ENCODE peak calls at places on chromosomes 16 and 17, in four cellular contexts. W is GM12878, T is IMR-90, F is H9. X is an unnamed sample.

GRCh38 chr17:19019041-19019941 is 14.7 kb upstream of the FAM83G start:
- DNase-seq in F (no peak), T (no peak), W (no peak), X (no peak)

GRCh38 chr16:82034981-82035612 is at the start of gene HSD17B2:
- DNase-seq in T (peak; percentile 7), W (no peak), F (no peak), X (no peak)

GRCh38 chr17:81686614-81687013 is 2.8 kb downstream of the HGS start:
- DNase-seq in F (no peak), W (no peak), T (no peak), X (no peak)

GRCh38 chr16:2929693-2930092 is 18.0 kb downstream of the FLYWCH1 start:
- DNase-seq in F (no peak), T (no peak), W (no peak), X (no peak)

GRCh38 chr17:17088104-17088485 is 45.8 kb downstream of the MPRIP start:
- DNase-seq in T (no peak), F (no peak), W (no peak), X (no peak)

GRCh38 chr16:88432753-88433152 is 20.3 kb upstream of the ZFPM1 start:
- DNase-seq in T (no peak), W (no peak), F (no peak), X (no peak)

GRCh38 chr16:4909825-4910224 is 27.1 kb downstream of the PPL start:
- DNase-seq in W (no peak), F (no peak), T (no peak), X (no peak)

GRCh38 chr16:51427081-51427480 is 276.0 kb upstream of the SALL1 start:
- DNase-seq in W (no peak), F (no peak), T (no peak), X (no peak)

GRCh38 chr16:58337090-58337444 is 42.2 kb upstream of the PRSS54 start:
- DNase-seq in W (no peak), F (peak; percentile 31), T (no peak), X (no peak)

GRCh38 chr17:81342700-81343070 is 47.6 kb upstream of the SLC38A10 start:
- DNase-seq in T (no peak), F (peak; percentile 70), W (no peak), X (no peak)

GRCh38 chr16:57538235-57538711 is 1.9 kb upstream of the CCDC102A start:
- DNase-seq in W (no peak), T (no peak), F (no peak), X (no peak)

GRCh38 chr17:39716073-39716818 is 14.1 kb downstream of the MIEN1 start:
- DNase-seq in W (no peak), T (no peak), F (no peak), X (no peak)
- H3K27ac ChIP-seq in W (no peak overlapping the region), T (no peak overlapping the region), F (no peak overlapping the region), X (peak overlapping the region; percentile 46)

DNA sequence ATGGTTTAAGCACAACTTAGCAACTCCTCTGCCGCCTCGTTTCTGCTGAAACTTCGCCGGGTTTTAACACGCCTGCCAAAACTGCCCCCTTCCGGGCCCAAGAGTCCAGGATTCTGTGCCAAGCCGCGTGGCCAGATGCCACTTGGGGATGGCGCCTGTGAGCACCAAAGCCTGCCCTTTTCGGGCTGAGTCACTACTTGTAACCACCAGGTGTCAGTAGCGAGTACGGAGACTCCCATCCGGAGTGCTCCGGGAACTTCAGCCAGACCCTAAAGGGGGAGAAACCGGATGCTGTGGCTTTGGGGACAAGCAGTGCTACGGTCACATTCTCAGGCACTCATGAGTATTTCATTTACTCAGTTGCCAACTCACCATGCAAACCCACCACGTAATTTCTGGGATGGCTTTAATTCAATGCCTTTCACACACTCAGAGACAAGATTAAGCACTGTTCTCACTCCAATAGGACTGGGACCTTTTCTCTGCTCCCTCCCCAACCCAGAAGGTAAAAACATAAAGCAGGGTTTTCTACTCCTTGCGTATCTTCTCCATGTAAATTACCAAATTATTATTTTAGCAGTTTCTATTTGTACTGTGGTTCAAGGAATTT is 7.7 kb downstream of the PMP22 start:
- DNase-seq in T (peak; percentile 72), W (peak; percentile 19), F (peak; percentile 90), X (peak; percentile 57)
- H2AFZ ChIP-seq in T (peak overlapping the region; percentile 69), W (no peak overlapping the region), F (no peak overlapping the region), X (peak overlapping the region; percentile 37)

GRCh38 chr17:42198897-42199296 is 4.6 kb upstream of the GHDC start:
- DNase-seq in W (no peak), F (no peak), T (no peak), X (no peak)
- H3K27ac ChIP-seq in W (no peak overlapping the region), F (no peak overlapping the region), T (no peak overlapping the region), X (no peak overlapping the region)

GRCh38 chr17:39365872-39366271 is 35.6 kb downstream of the FBXL20 start:
- DNase-seq in T (no peak), F (no peak), W (no peak), X (no peak)
- H2AFZ ChIP-seq in T (no peak overlapping the region), F (no peak overlapping the region), W (no peak overlapping the region), X (no peak overlapping the region)